ENCODE peak calls at places on chromosome 22, in seven cellular contexts. G is tibial nerve; Y is hepatocyte; F is mesendoderm; X is CD8-positive, alpha-beta T cell; Q is body of pancreas; L is heart left ventricle. C is an unnamed sample.

GRCh38 chr22:19179472-19180048 is 1.0 kb upstream of the SLC25A1 start:
- DNase-seq in Y (peak; percentile 92), F (peak; percentile 90), G (peak; percentile 64), Q (peak; percentile 86), L (peak; percentile 85), X (peak; percentile 29), C (peak; percentile 19)

GRCh38 chr22:40116496-40117200 is 61.1 kb upstream of the TNRC6B start:
- DNase-seq in L (no peak), Y (no peak), F (no peak), G (no peak), X (peak; percentile 68), Q (no peak), C (peak; percentile 21)

GRCh38 chr22:19891350-19892248 is 36.9 kb upstream of the GNB1L start:
- DNase-seq in L (no peak), Q (no peak), G (no peak), Y (peak; percentile 74), F (peak; percentile 97), X (peak; percentile 79), C (peak; percentile 45)

GRCh38 chr22:22770280-22770871 is 117.2 kb upstream of the IGLL5 start:
- DNase-seq in Q (peak; percentile 54), L (no peak), F (peak; percentile 59), G (peak; percentile 40), X (peak; percentile 57), Y (peak; percentile 72), C (peak; percentile 31)

GRCh38 chr22:39135092-39135896 is 17.2 kb downstream of the CBX7 start:
- DNase-seq in Q (peak; percentile 28), Y (peak; percentile 77), F (peak; percentile 79), L (peak; percentile 74), G (no peak), X (peak; percentile 52), C (peak; percentile 67)

GRCh38 chr22:22343603-22344276 is 99.2 kb downstream of the VPREB1 start:
- DNase-seq in F (no peak), Y (peak; percentile 25), Q (no peak), L (no peak), G (no peak), X (no peak), C (no peak)

GRCh38 chr22:22401381-22401780 is 107.2 kb downstream of the ZNF280B start:
- DNase-seq in L (no peak), G (no peak), X (no peak), Q (no peak), F (no peak), Y (no peak), C (no peak)

GRCh38 chr22:31139866-31140716 is at the start of gene PLA2G3:
- DNase-seq in Y (peak; percentile 34), F (peak; percentile 98), L (peak; percentile 55), X (no peak), G (no peak), Q (no peak), C (no peak)

GRCh38 chr22:37368058-37368457 is 59.2 kb downstream of the ELFN2 start:
- DNase-seq in L (no peak), F (peak; percentile 11), G (no peak), Y (no peak), Q (no peak), X (no peak), C (no peak)

GRCh38 chr22:23243006-23243573 is 62.8 kb downstream of the BCR start:
- DNase-seq in G (no peak), X (peak; percentile 70), Y (peak; percentile 54), Q (no peak), F (peak; percentile 95), L (no peak), C (peak; percentile 48)

GRCh38 chr22:30944986-30945385 is 23.6 kb downstream of the MORC2 start:
- DNase-seq in F (no peak), Y (no peak), X (no peak), G (no peak), Q (no peak), L (no peak), C (no peak)

GRCh38 chr22:20499769-20500168 is 4.2 kb upstream of the KLHL22 start:
- DNase-seq in G (no peak), F (no peak), Y (no peak), L (no peak), X (no peak), Q (no peak), C (no peak)

GRCh38 chr22:37749223-37749622 is 52.4 kb downstream of the TRIOBP start:
- DNase-seq in G (no peak), Q (peak; percentile 64), Y (no peak), X (no peak), L (no peak), F (peak; percentile 33), C (no peak)

GRCh38 chr22:37904572-37905533 is 1.2 kb upstream of the MICALL1 start:
- DNase-seq in F (peak; percentile 97), L (peak; percentile 33), Y (peak; percentile 84), G (peak; percentile 20), X (no peak), Q (peak; percentile 60), C (no peak)

GRCh38 chr22:24426859-24427499 is 420 bp upstream of the ADORA2A start:
- DNase-seq in G (no peak), L (peak; percentile 59), Y (no peak), X (peak; percentile 45), Q (no peak), F (no peak), C (peak; percentile 35)

GRCh38 chr22:24303007-24303406 is 32.4 kb downstream of the SPECC1L start:
- DNase-seq in Y (no peak), G (no peak), X (no peak), L (no peak), F (no peak), Q (no peak), C (no peak)

GRCh38 chr22:41524283-41524682 is 20.0 kb downstream of the POLR3H start:
- DNase-seq in X (no peak), G (peak; percentile 67), Q (peak; percentile 82), Y (no peak), L (peak; percentile 70), F (no peak), C (no peak)

GRCh38 chr22:41521166-41521565 is 23.1 kb downstream of the POLR3H start:
- DNase-seq in X (no peak), Y (no peak), L (no peak), G (no peak), Q (no peak), F (no peak), C (no peak)

GRCh38 chr22:41523464-41524221 is 20.6 kb downstream of the POLR3H start:
- DNase-seq in L (no peak), G (no peak), X (no peak), Y (no peak), F (peak; percentile 36), Q (peak; percentile 52), C (no peak)

GRCh38 chr22:41524809-41525449 is 19.3 kb downstream of the POLR3H start:
- DNase-seq in F (peak; percentile 47), Q (no peak), X (peak; percentile 68), G (no peak), Y (no peak), L (no peak), C (peak; percentile 76)

GRCh38 chr22:41522813-41523212 is 21.5 kb downstream of the POLR3H start:
- DNase-seq in F (no peak), Q (no peak), L (no peak), G (no peak), X (no peak), Y (no peak), C (no peak)
- H3K4me1 ChIP-seq in F (no peaks in the 10 kb centered on the region), Q (peaks cover 23% of the 10 kb centered on the region), L (peaks cover 44% of the 10 kb centered on the region), G (peaks cover 49% of the 10 kb centered on the region), X (peaks cover 19% of the 10 kb centered on the region), Y (no peaks in the 10 kb centered on the region), C (peaks cover 15% of the 10 kb centered on the region)

GRCh38 chr22:28822930-28823481 is 22.6 kb upstream of the XBP1 start:
- DNase-seq in X (peak; percentile 38), F (no peak), Q (peak; percentile 64), Y (peak; percentile 48), L (no peak), G (no peak), C (peak; percentile 42)

GRCh38 chr22:28821452-28821851 is 21.1 kb upstream of the XBP1 start:
- DNase-seq in F (no peak), Q (no peak), L (no peak), X (no peak), G (no peak), Y (no peak), C (no peak)

GRCh38 chr22:28817919-28818859 is 17.8 kb upstream of the XBP1 start:
- DNase-seq in G (no peak), X (no peak), L (no peak), F (no peak), Q (peak; percentile 96), Y (peak; percentile 70), C (no peak)

GRCh38 chr22:28819253-28820096 is 19.1 kb upstream of the XBP1 start:
- DNase-seq in Q (peak; percentile 90), G (no peak), Y (peak; percentile 71), L (no peak), F (no peak), X (no peak), C (no peak)

GRCh38 chr22:28820885-28821284 is 20.5 kb upstream of the XBP1 start:
- DNase-seq in X (no peak), G (no peak), Y (no peak), L (no peak), Q (no peak), F (no peak), C (no peak)
- H3K4me1 ChIP-seq in X (peaks cover 49% of the 10 kb centered on the region), G (peaks cover 10% of the 10 kb centered on the region), Y (peaks cover 35% of the 10 kb centered on the region), L (no peaks in the 10 kb centered on the region), Q (peaks cover 96% of the 10 kb centered on the region), F (no peaks in the 10 kb centered on the region), C (peaks cover 63% of the 10 kb centered on the region)

DNA sequence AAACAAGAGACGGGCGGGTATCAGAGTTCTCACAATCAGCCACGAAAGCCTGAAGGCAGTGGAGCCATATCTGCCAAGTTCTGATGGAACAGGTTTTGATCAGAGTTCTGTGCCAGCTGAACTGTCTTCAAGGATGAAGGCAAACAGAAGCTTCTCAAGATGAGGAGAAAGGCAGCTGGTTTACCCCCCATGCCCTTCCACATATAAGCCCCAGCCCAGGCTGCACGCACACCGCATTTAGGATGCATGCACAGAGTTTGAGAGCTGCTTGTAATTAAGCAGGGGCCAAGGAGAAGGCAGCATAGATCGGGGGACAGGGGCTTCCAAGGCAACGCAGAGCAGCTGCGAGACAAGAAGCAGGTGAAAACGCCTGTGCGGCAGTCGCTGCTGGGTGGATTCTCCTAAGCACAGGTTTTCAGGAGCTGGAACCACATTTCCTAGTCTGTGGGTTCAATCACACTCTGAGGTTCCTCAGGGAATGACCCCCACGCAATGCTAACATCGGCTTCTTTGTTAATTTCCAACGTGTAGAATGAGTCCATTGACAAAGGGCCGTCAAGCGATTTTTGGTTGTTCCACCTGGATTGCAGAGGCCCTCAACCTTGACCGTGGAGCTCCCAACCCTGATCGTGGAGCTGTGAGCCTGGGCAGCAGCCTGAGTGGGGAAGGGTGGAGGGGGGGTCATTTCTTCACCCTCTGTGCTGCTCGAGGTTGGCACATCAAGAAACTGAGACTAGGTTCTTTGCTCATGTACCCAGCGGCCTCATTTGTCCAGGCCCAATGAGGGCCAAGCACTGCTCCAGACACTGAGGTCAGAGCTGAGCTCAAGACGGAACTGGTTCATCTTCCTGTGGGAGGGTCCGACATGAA is 81.7 kb upstream of the SHISAL1 start:
- DNase-seq in L (peak; percentile 25), Q (peak; percentile 0), X (peak; percentile 0), Y (no peak), F (no peak), G (no peak), C (no peak)
- H3K4me1 ChIP-seq in L (no peaks in the 10 kb centered on the region), Q (peaks cover 8% of the 10 kb centered on the region), X (no peaks in the 10 kb centered on the region), Y (no peaks in the 10 kb centered on the region), F (no peaks in the 10 kb centered on the region), G (no peaks in the 10 kb centered on the region), C (no peaks in the 10 kb centered on the region)

GRCh38 chr22:46237453-46238158 is 12.5 kb downstream of the CDPF1 start:
- DNase-seq in G (no peak), Q (no peak), X (no peak), L (no peak), Y (no peak), F (no peak), C (no peak)
- H3K4me1 ChIP-seq in G (peaks cover 25% of the 10 kb centered on the region), Q (peaks cover 20% of the 10 kb centered on the region), X (peaks cover 17% of the 10 kb centered on the region), L (peaks cover 16% of the 10 kb centered on the region), Y (no peaks in the 10 kb centered on the region), F (no peaks in the 10 kb centered on the region), C (peaks cover 19% of the 10 kb centered on the region)

GRCh38 chr22:50474711-50475651 is at the start of gene SBF1:
- DNase-seq in L (peak; percentile 97), Q (peak; percentile 95), Y (peak; percentile 97), X (peak; percentile 86), F (peak; percentile 92), G (peak; percentile 83), C (peak; percentile 83)
- H3K4me1 ChIP-seq in L (peaks cover 39% of the 10 kb centered on the region), Q (peaks cover 45% of the 10 kb centered on the region), Y (peaks cover 34% of the 10 kb centered on the region), X (peaks cover 45% of the 10 kb centered on the region), F (peaks cover 11% of the 10 kb centered on the region), G (peaks cover 47% of the 10 kb centered on the region), C (peaks cover 46% of the 10 kb centered on the region)

C was measured in CD8-positive, alpha-beta memory T cell.